ENCODE peak calls at places on chromosomes 12 and 14, in seven cellular contexts. T, J, U, A, Z, E and V are unnamed samples.

GRCh38 chr12:53938276-53939140 is at the start of gene HOXC13:
- DNase-seq in J (no peak), E (peak), Z (peak), U (peak), A (no peak), T (peak), V (peak)

GRCh38 chr14:83133986-83134664 is 1600.5 kb upstream of the SEL1L start:
- DNase-seq in A (no peak), T (no peak), J (no peak), E (peak), Z (no peak), U (no peak), V (no peak)

GRCh38 chr12:57816001-57816854 is 2.3 kb downstream of the AVIL start:
- DNase-seq in Z (no peak), E (no peak), T (no peak), U (no peak), A (no peak), J (no peak), V (no peak)

GRCh38 chr14:24113801-24114535 is 609 bp upstream of the DCAF11 start:
- DNase-seq in U (peak), Z (peak), T (peak), A (peak), E (peak), J (peak), V (peak)

GRCh38 chr14:54935958-54936357 is 33.3 kb upstream of the GCH1 start:
- DNase-seq in J (peak), Z (no peak), A (peak), E (no peak), T (peak), U (no peak), V (no peak)

GRCh38 chr12:40055227-40055579 is 50.7 kb downstream of the SLC2A13 start:
- DNase-seq in Z (no peak), T (no peak), U (no peak), E (no peak), A (peak), J (peak), V (no peak)

GRCh38 chr12:32477714-32478113 is 78.4 kb downstream of the FGD4 start:
- DNase-seq in E (no peak), T (no peak), Z (no peak), J (no peak), A (peak), U (no peak), V (no peak)

GRCh38 chr12:55909513-55909884 is 18.2 kb downstream of the PYM1 start:
- DNase-seq in Z (no peak), U (no peak), E (no peak), J (no peak), T (no peak), A (no peak), V (no peak)

GRCh38 chr12:124764451-124764850 is 99.2 kb downstream of the SCARB1 start:
- DNase-seq in A (peak), T (no peak), E (no peak), J (peak), U (peak), Z (peak), V (peak)

GRCh38 chr12:50546441-50547318 is 41.9 kb downstream of the DIP2B start:
- DNase-seq in T (no peak), Z (peak), A (peak), J (no peak), U (no peak), E (no peak), V (no peak)

GRCh38 chr12:50547742-50548141 is 43.0 kb downstream of the DIP2B start:
- DNase-seq in J (no peak), A (no peak), T (no peak), U (no peak), Z (no peak), E (no peak), V (no peak)

GRCh38 chr12:50542448-50542847 is 37.7 kb downstream of the DIP2B start:
- DNase-seq in J (peak), E (no peak), A (peak), T (no peak), U (no peak), Z (peak), V (peak)

GRCh38 chr12:50545783-50546182 is 41.0 kb downstream of the DIP2B start:
- DNase-seq in E (no peak), J (no peak), U (no peak), Z (no peak), T (no peak), A (peak), V (no peak)

DNA sequence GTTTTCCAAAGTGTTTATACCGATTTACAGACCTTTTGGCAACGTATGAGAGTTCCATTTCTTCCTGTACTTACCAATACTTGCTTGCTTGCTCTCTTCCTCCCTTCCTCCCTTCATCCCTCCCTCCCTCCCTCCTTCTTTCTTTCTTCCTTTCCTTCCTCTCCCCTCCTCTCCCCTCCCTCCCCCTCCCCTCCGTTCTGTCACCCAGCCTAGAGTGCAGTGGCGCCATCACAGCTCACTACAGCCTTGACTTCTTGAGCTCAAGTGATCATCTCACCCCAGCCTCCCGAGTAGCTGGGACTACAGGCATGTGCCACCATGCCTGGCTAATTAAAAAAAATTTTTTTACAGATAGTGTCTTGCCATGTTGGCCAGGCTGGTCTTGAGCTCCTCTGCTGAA is 40.4 kb downstream of the DIP2B start:
- DNase-seq in T (no peak), A (no peak), J (no peak), Z (no peak), U (peak), E (no peak), V (no peak)
- H3K4me2 ChIP-seq in T (no peak), A (no peak), J (no peak), Z (peak), U (no peak), E (no peak), V (no peak)

GRCh38 chr12:75690556-75690955 is 179.1 kb upstream of the KRR1 start:
- DNase-seq in E (no peak), A (peak), J (peak), U (no peak), T (no peak), Z (peak), V (no peak)
- H2AFZ ChIP-seq in E (no peak), A (no peak), J (peak), U (peak), T (no peak), Z (peak), V (no peak)

GRCh38 chr12:8698830-8699330 is 1.1 kb downstream of the RIMKLB start:
- DNase-seq in U (no peak), T (no peak), A (peak), Z (no peak), E (no peak), J (peak), V (no peak)

GRCh38 chr12:8702159-8702558 is 4.4 kb downstream of the RIMKLB start:
- DNase-seq in E (no peak), A (no peak), T (no peak), Z (no peak), J (no peak), U (no peak), V (no peak)

GRCh38 chr12:8698132-8698829 is 490 bp downstream of the RIMKLB start:
- DNase-seq in U (peak), T (no peak), Z (no peak), E (peak), A (peak), J (peak), V (peak)

GRCh38 chr12:8697476-8698131 is at the start of gene RIMKLB:
- DNase-seq in A (peak), T (no peak), J (peak), Z (peak), E (peak), U (peak), V (peak)

DNA sequence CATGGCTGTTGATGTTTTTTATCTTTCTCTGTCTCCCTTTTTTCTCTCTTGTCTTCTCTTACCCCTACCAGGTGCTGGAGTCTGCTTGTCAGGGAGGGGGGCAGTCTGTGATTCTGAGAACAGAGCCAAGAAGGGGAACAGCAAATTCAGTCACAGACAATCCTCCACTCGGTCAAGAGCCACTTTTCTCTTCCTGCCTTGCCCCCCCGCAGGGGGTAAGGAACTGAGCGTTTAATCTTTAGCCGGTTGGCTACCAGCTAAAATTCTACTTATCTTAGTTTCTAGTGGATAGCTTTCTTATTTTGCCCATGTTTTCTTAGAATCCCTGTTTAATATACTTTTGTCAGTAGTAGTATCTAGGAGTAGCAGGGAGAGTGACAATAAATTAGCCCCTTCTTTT is 1.9 kb downstream of the RIMKLB start:
- DNase-seq in U (peak), T (no peak), A (no peak), J (no peak), Z (no peak), E (no peak), V (no peak)
- H3K4me3 ChIP-seq in U (peak), T (no peak), A (peak), J (no peak), Z (no peak), E (peak), V (no peak)

DNA sequence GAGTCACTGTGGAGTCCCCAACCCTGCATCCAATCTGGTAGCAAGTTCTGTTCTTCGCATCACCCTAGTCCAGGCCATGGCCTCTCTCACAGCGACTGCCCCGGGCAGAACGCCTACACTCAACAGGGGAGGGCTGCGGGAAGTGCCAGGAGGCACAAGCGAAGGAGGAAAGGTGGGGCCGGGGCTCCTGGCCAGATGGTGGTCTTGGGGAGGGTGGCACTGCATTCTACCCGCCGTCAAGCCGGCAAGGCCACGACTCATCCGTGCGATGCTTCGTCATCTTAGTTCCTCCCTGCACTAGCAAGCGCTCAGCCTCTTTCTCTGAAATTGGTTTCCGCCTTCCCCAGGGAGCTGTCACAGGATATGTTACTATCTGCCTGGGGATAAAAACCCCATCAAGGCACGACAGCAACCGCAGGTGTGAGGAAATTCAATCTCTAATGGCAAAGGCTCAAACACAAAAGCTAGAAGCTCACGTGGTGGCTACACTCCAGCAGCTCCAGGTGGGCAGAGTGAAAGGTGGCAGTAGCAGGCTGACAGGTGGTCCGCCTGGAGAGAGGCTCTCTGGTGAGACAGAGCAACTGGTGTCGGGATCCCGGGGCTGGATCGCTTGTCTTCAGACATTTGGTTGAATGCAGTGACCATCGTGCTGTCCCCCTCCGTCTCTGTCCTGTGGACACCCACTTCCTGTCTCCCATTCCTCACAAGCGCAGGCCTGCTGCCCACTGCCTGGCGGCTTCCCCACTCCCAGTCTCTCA is 34.1 kb downstream of the ACADS start:
- DNase-seq in T (no peak), Z (no peak), U (no peak), J (no peak), A (no peak), E (no peak), V (no peak)
- H3K4me2 ChIP-seq in T (no peak), Z (no peak), U (peak), J (no peak), A (no peak), E (no peak), V (no peak)

GRCh38 chr12:123387508-123388217 is 3.7 kb downstream of the KMT5A start:
- DNase-seq in T (no peak), Z (no peak), U (peak), J (no peak), A (no peak), E (no peak), V (no peak)
- H2AFZ ChIP-seq in T (no peak), Z (peak), U (no peak), J (peak), A (no peak), E (peak), V (peak)

GRCh38 chr12:110906985-110907384 is 13.4 kb downstream of the MYL2 start:
- DNase-seq in T (no peak), E (no peak), Z (no peak), U (no peak), A (peak), J (no peak), V (no peak)

GRCh38 chr12:110908377-110909136 is 11.8 kb downstream of the MYL2 start:
- DNase-seq in E (no peak), U (no peak), T (no peak), A (no peak), J (no peak), Z (no peak), V (no peak)

GRCh38 chr12:110907583-110907982 is 12.8 kb downstream of the MYL2 start:
- DNase-seq in A (no peak), E (no peak), U (no peak), T (no peak), Z (no peak), J (no peak), V (no peak)

GRCh38 chr12:110906516-110906915 is 13.9 kb downstream of the MYL2 start:
- DNase-seq in U (no peak), J (no peak), E (no peak), A (no peak), Z (no peak), T (no peak), V (no peak)

GRCh38 chr12:110906088-110906487 is 14.3 kb downstream of the MYL2 start:
- DNase-seq in J (no peak), A (no peak), E (no peak), Z (peak), T (no peak), U (no peak), V (no peak)
- H3K4me3 ChIP-seq in J (no peak), A (no peak), E (no peak), Z (no peak), T (no peak), U (no peak), V (no peak)

DNA sequence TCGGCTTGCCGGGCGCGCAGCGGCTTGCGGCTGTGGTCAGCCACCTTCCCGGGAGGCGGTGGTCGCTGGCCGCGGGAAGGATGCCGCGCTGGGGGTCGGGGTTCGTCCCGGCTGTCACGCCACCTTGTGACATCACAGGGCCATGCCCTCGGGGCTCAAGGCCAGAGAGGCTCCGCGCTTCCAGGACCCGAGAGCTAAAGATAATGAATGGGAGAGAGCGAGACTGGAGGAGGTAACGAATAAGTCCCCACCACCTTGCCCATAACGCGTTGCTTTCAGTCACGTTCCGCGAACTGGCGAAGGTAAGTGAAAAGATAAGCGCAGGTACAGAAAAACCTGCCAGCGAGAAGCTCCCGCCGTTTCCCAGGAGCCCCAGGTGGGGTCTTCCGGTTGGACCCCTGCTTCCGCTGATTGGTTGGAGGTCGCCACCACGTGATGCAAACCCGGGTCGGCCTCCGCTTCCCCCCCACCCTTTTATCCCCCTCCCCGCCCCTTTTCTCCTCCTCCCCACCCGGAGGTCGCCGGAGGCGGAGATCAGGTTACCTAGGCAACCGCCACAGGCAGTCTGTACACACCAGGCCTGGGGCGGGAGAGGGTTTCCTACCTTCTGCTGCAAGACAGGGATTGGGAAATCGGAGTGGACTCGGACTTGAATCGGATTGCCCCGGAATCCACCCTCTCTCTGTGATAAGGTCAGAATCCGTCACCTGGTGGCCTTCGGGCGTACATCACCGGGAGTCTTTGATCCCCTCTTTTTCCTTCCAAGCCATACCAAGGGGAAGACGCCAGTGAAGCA is at the start of gene LRRC9:
- DNase-seq in U (peak), J (no peak), A (peak), T (peak), E (peak), Z (no peak), V (peak)
- H3K4me2 ChIP-seq in U (peak), J (peak), A (peak), T (peak), E (peak), Z (peak), V (peak)

GRCh38 chr14:105094193-105094907 is 29.1 kb upstream of the GPR132 start:
- DNase-seq in Z (no peak), T (no peak), U (no peak), A (no peak), J (no peak), E (no peak), V (no peak)
- H2AFZ ChIP-seq in Z (peak), T (no peak), U (peak), A (peak), J (peak), E (peak), V (peak)

DNA sequence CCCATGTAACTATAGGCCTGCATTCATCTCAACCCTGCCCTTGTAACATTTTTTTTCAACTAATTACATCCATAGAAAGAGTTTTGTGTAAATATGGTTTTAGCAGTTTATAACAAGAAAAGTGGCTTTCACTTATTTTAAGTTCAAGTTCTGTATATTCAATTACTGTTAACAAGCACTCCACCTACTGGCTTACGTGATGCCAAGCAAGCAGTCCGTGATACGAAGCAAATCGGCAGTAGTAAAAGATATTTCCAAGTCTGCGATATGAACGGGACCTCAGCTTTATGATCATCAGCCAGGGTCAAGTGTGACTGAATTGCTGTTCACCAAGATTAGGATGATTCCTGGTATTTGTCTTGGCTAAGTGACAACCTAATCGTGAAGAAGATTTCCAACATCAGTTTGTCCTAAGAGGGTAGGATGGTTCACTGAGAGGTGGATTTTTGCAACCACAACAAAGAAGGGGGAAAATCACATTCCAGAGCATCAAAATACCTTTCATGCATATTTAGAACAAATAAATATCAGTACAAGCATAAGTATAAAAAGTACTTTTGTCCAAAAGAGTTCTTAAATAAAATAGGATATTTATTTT is 456.2 kb downstream of the FOXG1 start:
- DNase-seq in A (peak), E (no peak), T (peak), Z (peak), U (peak), J (peak), V (peak)
- H3K4me3 ChIP-seq in A (no peak), E (no peak), T (no peak), Z (no peak), U (no peak), J (no peak), V (no peak)